ENCODE peak calls at places on chromosome 14, in ten cellular contexts. One of them, this sample, is unnamed.

GRCh38 chr14:80955434-80955939 is at the start of gene TSHR:
- DNase-seq in ovary: peak
- DNase-seq in lung: no peak
- DNase-seq in brain microvascular endothelial cell: no peak
- DNase-seq in upper lobe of right lung: peak
- DNase-seq in A549: peak
- DNase-seq in AG10803: no peak
- DNase-seq in heart right ventricle: peak
- DNase-seq in Peyer's patch: peak
- DNase-seq in HepG2: no peak
- DNase-seq in this sample: no peak

GRCh38 chr14:74302634-74303569 is at the start of gene ABCD4:
- DNase-seq in ovary: peak
- DNase-seq in lung: peak
- DNase-seq in brain microvascular endothelial cell: peak
- DNase-seq in upper lobe of right lung: peak
- DNase-seq in A549: peak
- DNase-seq in AG10803: peak
- DNase-seq in heart right ventricle: peak
- DNase-seq in Peyer's patch: peak
- DNase-seq in HepG2: peak
- DNase-seq in this sample: peak

GRCh38 chr14:63652406-63652805 is 10.7 kb upstream of the WDR89 start:
- DNase-seq in ovary: no peak
- DNase-seq in lung: no peak
- DNase-seq in brain microvascular endothelial cell: no peak
- DNase-seq in upper lobe of right lung: no peak
- DNase-seq in A549: no peak
- DNase-seq in AG10803: no peak
- DNase-seq in heart right ventricle: no peak
- DNase-seq in Peyer's patch: no peak
- DNase-seq in HepG2: no peak
- DNase-seq in this sample: no peak

GRCh38 chr14:68047910-68048309 is 228.3 kb downstream of the RAD51B start:
- DNase-seq in ovary: no peak
- DNase-seq in lung: no peak
- DNase-seq in brain microvascular endothelial cell: peak
- DNase-seq in upper lobe of right lung: no peak
- DNase-seq in A549: no peak
- DNase-seq in AG10803: peak
- DNase-seq in heart right ventricle: no peak
- DNase-seq in Peyer's patch: no peak
- DNase-seq in HepG2: no peak
- DNase-seq in this sample: peak

GRCh38 chr14:55074662-55075061 is 23.2 kb downstream of the MAPK1IP1L start:
- DNase-seq in ovary: no peak
- DNase-seq in lung: no peak
- DNase-seq in brain microvascular endothelial cell: no peak
- DNase-seq in upper lobe of right lung: no peak
- DNase-seq in A549: no peak
- DNase-seq in AG10803: peak
- DNase-seq in heart right ventricle: no peak
- DNase-seq in Peyer's patch: no peak
- DNase-seq in HepG2: no peak
- DNase-seq in this sample: peak

GRCh38 chr14:96683575-96684289 is 113.5 kb upstream of the VRK1 start:
- DNase-seq in ovary: no peak
- DNase-seq in lung: no peak
- DNase-seq in brain microvascular endothelial cell: no peak
- DNase-seq in upper lobe of right lung: no peak
- DNase-seq in A549: no peak
- DNase-seq in AG10803: no peak
- DNase-seq in heart right ventricle: no peak
- DNase-seq in Peyer's patch: no peak
- DNase-seq in HepG2: no peak
- DNase-seq in this sample: no peak

GRCh38 chr14:54381821-54382220 is 15.0 kb upstream of the CDKN3 start:
- DNase-seq in ovary: no peak
- DNase-seq in lung: no peak
- DNase-seq in brain microvascular endothelial cell: no peak
- DNase-seq in upper lobe of right lung: no peak
- DNase-seq in A549: no peak
- DNase-seq in AG10803: no peak
- DNase-seq in heart right ventricle: no peak
- DNase-seq in Peyer's patch: no peak
- DNase-seq in HepG2: no peak
- DNase-seq in this sample: no peak

GRCh38 chr14:62017651-62018230 is 255.5 kb downstream of the SNAPC1 start:
- DNase-seq in ovary: no peak
- DNase-seq in lung: no peak
- DNase-seq in brain microvascular endothelial cell: no peak
- DNase-seq in upper lobe of right lung: no peak
- DNase-seq in A549: no peak
- DNase-seq in AG10803: no peak
- DNase-seq in heart right ventricle: no peak
- DNase-seq in Peyer's patch: no peak
- DNase-seq in HepG2: no peak
- DNase-seq in this sample: no peak

GRCh38 chr14:97844042-97844441 is 1046.9 kb downstream of the VRK1 start:
- DNase-seq in ovary: no peak
- DNase-seq in lung: no peak
- DNase-seq in brain microvascular endothelial cell: no peak
- DNase-seq in upper lobe of right lung: no peak
- DNase-seq in A549: no peak
- DNase-seq in AG10803: no peak
- DNase-seq in heart right ventricle: no peak
- DNase-seq in Peyer's patch: no peak
- DNase-seq in HepG2: no peak
- DNase-seq in this sample: no peak

GRCh38 chr14:89025581-89026236 is 201.3 kb downstream of the TTC8 start:
- DNase-seq in ovary: no peak
- DNase-seq in lung: no peak
- DNase-seq in brain microvascular endothelial cell: no peak
- DNase-seq in upper lobe of right lung: no peak
- DNase-seq in A549: no peak
- DNase-seq in AG10803: peak
- DNase-seq in heart right ventricle: no peak
- DNase-seq in Peyer's patch: no peak
- DNase-seq in HepG2: no peak
- DNase-seq in this sample: peak
- H3K4me3 ChIP-seq in ovary: no peak
- H3K4me3 ChIP-seq in lung: no peak
- H3K4me3 ChIP-seq in brain microvascular endothelial cell: no peak
- H3K4me3 ChIP-seq in upper lobe of right lung: no peak
- H3K4me3 ChIP-seq in A549: no peak
- H3K4me3 ChIP-seq in AG10803: peak
- H3K4me3 ChIP-seq in heart right ventricle: no peak
- H3K4me3 ChIP-seq in Peyer's patch: no peak
- H3K4me3 ChIP-seq in HepG2: no peak
- H3K4me3 ChIP-seq in this sample: peak

GRCh38 chr14:102087762-102088011 is 843 bp upstream of the HSP90AA1 start:
- DNase-seq in ovary: no peak
- DNase-seq in lung: no peak
- DNase-seq in brain microvascular endothelial cell: no peak
- DNase-seq in upper lobe of right lung: no peak
- DNase-seq in A549: no peak
- DNase-seq in AG10803: no peak
- DNase-seq in heart right ventricle: no peak
- DNase-seq in Peyer's patch: no peak
- DNase-seq in HepG2: no peak
- DNase-seq in this sample: no peak

GRCh38 chr14:102086346-102086971 is 385 bp downstream of the HSP90AA1 start:
- DNase-seq in ovary: no peak
- DNase-seq in lung: no peak
- DNase-seq in brain microvascular endothelial cell: peak
- DNase-seq in upper lobe of right lung: no peak
- DNase-seq in A549: no peak
- DNase-seq in AG10803: peak
- DNase-seq in heart right ventricle: peak
- DNase-seq in Peyer's patch: peak
- DNase-seq in HepG2: no peak
- DNase-seq in this sample: peak

GRCh38 chr14:102085503-102085902 is 1.3 kb downstream of the HSP90AA1 start:
- DNase-seq in ovary: no peak
- DNase-seq in lung: no peak
- DNase-seq in brain microvascular endothelial cell: no peak
- DNase-seq in upper lobe of right lung: peak
- DNase-seq in A549: no peak
- DNase-seq in AG10803: no peak
- DNase-seq in heart right ventricle: no peak
- DNase-seq in Peyer's patch: no peak
- DNase-seq in HepG2: no peak
- DNase-seq in this sample: no peak

GRCh38 chr14:102088012-102088792 is 1.4 kb upstream of the HSP90AA1 start:
- DNase-seq in ovary: peak
- DNase-seq in lung: peak
- DNase-seq in brain microvascular endothelial cell: peak
- DNase-seq in upper lobe of right lung: peak
- DNase-seq in A549: no peak
- DNase-seq in AG10803: peak
- DNase-seq in heart right ventricle: peak
- DNase-seq in Peyer's patch: peak
- DNase-seq in HepG2: no peak
- DNase-seq in this sample: peak

GRCh38 chr14:102086972-102087761 is at the start of gene HSP90AA1:
- DNase-seq in ovary: peak
- DNase-seq in lung: peak
- DNase-seq in brain microvascular endothelial cell: peak
- DNase-seq in upper lobe of right lung: peak
- DNase-seq in A549: peak
- DNase-seq in AG10803: peak
- DNase-seq in heart right ventricle: peak
- DNase-seq in Peyer's patch: peak
- DNase-seq in HepG2: peak
- DNase-seq in this sample: peak
- TF ChIP-seq CTCF in ovary: peak
- TF ChIP-seq CTCF in lung: no peak
- TF ChIP-seq CTCF in brain microvascular endothelial cell: no peak
- TF ChIP-seq CTCF in upper lobe of right lung: peak
- TF ChIP-seq CTCF in A549: no peak
- TF ChIP-seq CTCF in AG10803: peak
- TF ChIP-seq CTCF in heart right ventricle: peak
- TF ChIP-seq CTCF in Peyer's patch: peak
- TF ChIP-seq CTCF in HepG2: peak
- TF ChIP-seq CTCF in this sample: no peak

DNA sequence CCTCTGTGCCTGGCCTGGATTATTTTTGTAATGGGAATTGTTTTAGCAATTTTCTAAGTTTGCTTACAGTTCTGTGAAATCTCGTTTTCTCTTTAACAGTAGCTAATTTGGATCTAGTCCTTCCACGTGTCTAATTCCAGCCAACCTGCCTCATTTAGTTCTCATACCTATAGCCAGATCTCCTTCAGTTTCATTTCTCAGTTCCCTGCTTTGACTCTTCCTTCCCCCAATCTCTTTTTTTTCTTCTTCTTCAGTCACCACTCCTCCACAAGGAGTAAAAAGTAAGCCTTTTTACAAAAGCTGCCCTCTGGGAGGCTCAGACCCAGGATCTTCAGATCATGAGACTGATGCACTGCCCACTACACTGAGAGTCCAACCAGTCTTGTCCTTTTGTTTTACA is 1.4 kb downstream of the THTPA start:
- DNase-seq in ovary: no peak
- DNase-seq in lung: no peak
- DNase-seq in brain microvascular endothelial cell: no peak
- DNase-seq in upper lobe of right lung: no peak
- DNase-seq in A549: no peak
- DNase-seq in AG10803: no peak
- DNase-seq in heart right ventricle: no peak
- DNase-seq in Peyer's patch: no peak
- DNase-seq in HepG2: no peak
- DNase-seq in this sample: no peak
- H3K4me3 ChIP-seq in ovary: no peak
- H3K4me3 ChIP-seq in lung: no peak
- H3K4me3 ChIP-seq in brain microvascular endothelial cell: no peak
- H3K4me3 ChIP-seq in upper lobe of right lung: no peak
- H3K4me3 ChIP-seq in A549: peak
- H3K4me3 ChIP-seq in AG10803: no peak
- H3K4me3 ChIP-seq in heart right ventricle: no peak
- H3K4me3 ChIP-seq in Peyer's patch: no peak
- H3K4me3 ChIP-seq in HepG2: no peak
- H3K4me3 ChIP-seq in this sample: peak

DNA sequence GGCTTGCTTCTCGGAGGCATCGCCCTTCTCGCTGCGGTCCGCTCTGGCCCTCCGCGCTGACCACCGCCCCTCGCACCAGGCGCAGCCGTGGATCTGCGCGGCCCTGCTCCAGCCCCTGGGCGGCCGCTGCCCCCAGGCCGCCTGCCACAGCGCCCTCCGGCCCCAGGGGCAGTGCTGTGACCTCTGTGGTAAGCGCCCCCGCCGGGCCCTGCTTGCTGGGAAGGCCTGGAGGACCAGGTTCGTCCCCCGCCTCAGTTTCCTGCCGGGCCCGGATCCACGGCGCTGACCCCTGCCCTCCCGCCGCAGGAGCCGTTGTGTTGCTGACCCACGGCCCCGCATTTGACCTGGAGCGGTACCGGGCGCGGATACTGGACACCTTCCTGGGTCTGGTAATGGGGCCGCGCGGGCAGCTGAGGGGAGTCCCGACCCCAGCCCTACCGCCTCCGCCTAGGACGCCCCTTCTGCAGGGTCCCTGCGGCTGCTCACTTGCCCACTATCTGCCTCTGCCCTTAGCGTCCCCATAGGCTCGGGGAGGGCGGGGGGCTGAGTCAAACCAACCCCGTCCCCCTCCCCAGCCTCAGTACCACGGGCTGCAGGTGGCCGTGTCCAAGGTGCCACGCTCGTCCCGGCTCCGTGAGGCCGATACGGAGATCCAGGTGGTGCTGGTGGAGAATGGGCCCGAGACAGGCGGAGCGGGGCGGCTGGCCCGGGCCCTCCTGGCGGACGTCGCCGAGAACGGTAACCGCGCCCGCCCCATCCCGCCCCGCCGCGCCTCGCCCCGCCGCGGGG is 7.1 kb downstream of the AMN start:
- DNase-seq in ovary: no peak
- DNase-seq in lung: no peak
- DNase-seq in brain microvascular endothelial cell: no peak
- DNase-seq in upper lobe of right lung: no peak
- DNase-seq in A549: no peak
- DNase-seq in AG10803: no peak
- DNase-seq in heart right ventricle: no peak
- DNase-seq in Peyer's patch: peak
- DNase-seq in HepG2: no peak
- DNase-seq in this sample: no peak
- TF ChIP-seq CTCF in ovary: no peak
- TF ChIP-seq CTCF in lung: no peak
- TF ChIP-seq CTCF in brain microvascular endothelial cell: no peak
- TF ChIP-seq CTCF in upper lobe of right lung: no peak
- TF ChIP-seq CTCF in A549: no peak
- TF ChIP-seq CTCF in AG10803: no peak
- TF ChIP-seq CTCF in heart right ventricle: no peak
- TF ChIP-seq CTCF in Peyer's patch: no peak
- TF ChIP-seq CTCF in HepG2: no peak
- TF ChIP-seq CTCF in this sample: no peak